ENCODE peak calls at places on chromosomes 3 and 15, in ten cellular contexts. X is fibroblast of the aortic adventitia; F is AG09309; L is psoas muscle; J is stimulated activated CD4-positive, alpha-beta T cell treated with anti-CD3 and anti-CD28 coated beads, Interleukin-1b, Interleukin-23, amount 100 ng/mL, for 4 hours; N is G401; Y is aorta; C is adipocyte; G is T-cell; Q is WERI-Rb-1. M is an unnamed sample.

GRCh38 chr15:101121511-101122090 is 130.2 kb downstream of the CHSY1 start:
- DNase-seq in J (peak), C (peak), N (peak), X (peak), L (peak), Q (peak), F (no peak), Y (peak), G (peak), M (peak)

GRCh38 chr3:23739536-23739935 is 66.2 kb upstream of the UBE2E1 start:
- DNase-seq in Y (no peak), J (no peak), G (no peak), Q (no peak), F (peak), X (peak), C (peak), N (peak), L (no peak), M (peak)

GRCh38 chr3:12578742-12579141 is 21.9 kb downstream of the MKRN2 start:
- DNase-seq in L (no peak), G (no peak), J (no peak), Q (no peak), X (no peak), Y (no peak), C (peak), F (no peak), N (no peak), M (no peak)

GRCh38 chr3:153210116-153210515 is 48.1 kb downstream of the RAP2B start:
- DNase-seq in C (peak), X (peak), Q (no peak), F (no peak), Y (no peak), G (peak), N (no peak), J (no peak), L (no peak), M (no peak)

GRCh38 chr3:44092497-44092896 is 149.2 kb upstream of the TOPAZ1 start:
- DNase-seq in N (no peak), F (no peak), J (no peak), C (no peak), L (no peak), X (no peak), G (no peak), Y (no peak), Q (no peak), M (no peak)

GRCh38 chr3:27105904-27106303 is 263.3 kb downstream of the NEK10 start:
- DNase-seq in Y (no peak), L (no peak), Q (peak), X (no peak), F (no peak), J (no peak), C (no peak), G (no peak), N (no peak), M (no peak)

GRCh38 chr3:174821477-174821876 is 37.7 kb upstream of the NAALADL2 start:
- DNase-seq in N (no peak), J (no peak), X (peak), F (no peak), C (no peak), G (no peak), L (no peak), Q (no peak), Y (no peak), M (no peak)

GRCh38 chr3:31223278-31223677 is 309.4 kb upstream of the STT3B start:
- DNase-seq in G (no peak), C (no peak), F (no peak), Q (peak), Y (no peak), L (no peak), N (no peak), J (no peak), X (no peak), M (no peak)

GRCh38 chr15:83199288-83199687 is 8.3 kb downstream of the HDGFL3 start:
- DNase-seq in N (no peak), L (no peak), X (no peak), G (no peak), C (no peak), Y (no peak), F (no peak), J (no peak), Q (no peak), M (no peak)

M was measured in astrocyte of the hippocampus.